ENCODE peak calls at places on chromosomes 1 and 21, in seven cellular contexts. H is left kidney; B is GM12864; A is stomach; K is HT1080; N is cardiac fibroblast; R is stimulated activated CD8-positive, alpha-beta memory T cell treated with anti-CD3 and anti-CD28 coated beads, Interleukin-15, amount 100 ng/mL, for 48 hours. C is an unnamed sample.
A peak's percentile ranks its signal among the peaks of the same experiment; 100 is the strongest.

GRCh38 chr1:45929257-45929687 is 125.9 kb downstream of the MAST2 start:
- DNase-seq in H (no peak), B (no peak), A (no peak), K (peak; percentile 95), N (peak; percentile 82), R (no peak), C (peak; percentile 56)

GRCh38 chr1:31981976-31982375 is 31.7 kb upstream of the KHDRBS1 start:
- DNase-seq in H (peak; percentile 81), B (no peak), A (no peak), K (peak; percentile 58), N (no peak), R (no peak), C (no peak)

GRCh38 chr1:231719485-231720183 is 93.0 kb downstream of the DISC1 start:
- DNase-seq in H (no peak), B (no peak), A (no peak), K (no peak), N (no peak), R (no peak), C (no peak)

GRCh38 chr1:206951318-206952105 is 5.2 kb upstream of the PIGR start:
- DNase-seq in H (peak; percentile 77), B (no peak), A (no peak), K (no peak), N (no peak), R (no peak), C (peak; percentile 33)

GRCh38 chr1:200892546-200892945 is 2.2 kb upstream of the INAVA start:
- DNase-seq in H (no peak), B (no peak), A (no peak), K (no peak), N (no peak), R (no peak), C (no peak)

GRCh38 chr1:24898909-24899439 is 31.1 kb downstream of the RUNX3 start:
- DNase-seq in H (no peak), B (no peak), A (peak; percentile 9), K (no peak), N (no peak), R (no peak), C (no peak)

GRCh38 chr21:15848632-15849031 is 118.8 kb downstream of the USP25 start:
- DNase-seq in H (no peak), B (no peak), A (no peak), K (peak; percentile 60), N (peak; percentile 73), R (no peak), C (peak; percentile 7)

GRCh38 chr1:151837841-151838490 is 1.7 kb downstream of the C2CD4D start:
- DNase-seq in H (peak; percentile 64), B (no peak), A (no peak), K (no peak), N (no peak), R (no peak), C (no peak)

GRCh38 chr1:156342556-156342955 is 4.2 kb downstream of the TSACC start:
- DNase-seq in H (peak; percentile 16), B (no peak), A (no peak), K (no peak), N (peak; percentile 12), R (no peak), C (no peak)

GRCh38 chr21:25298512-25299491 is 308.5 kb downstream of the MRPL39 start:
- DNase-seq in H (no peak), B (peak; percentile 76), A (no peak), K (no peak), N (peak; percentile 25), R (no peak), C (no peak)

GRCh38 chr21:41932576-41933258 is 21.1 kb downstream of the C2CD2 start:
- DNase-seq in H (peak; percentile 89), B (no peak), A (no peak), K (peak; percentile 55), N (peak; percentile 87), R (no peak), C (no peak)

GRCh38 chr1:40178200-40178599 is 17.0 kb downstream of the RLF start:
- DNase-seq in H (no peak), B (no peak), A (no peak), K (no peak), N (no peak), R (no peak), C (no peak)

GRCh38 chr21:36010801-36011200 is 49.5 kb downstream of the SETD4 start:
- DNase-seq in H (no peak), B (no peak), A (no peak), K (no peak), N (no peak), R (no peak), C (no peak)

GRCh38 chr21:35796834-35797233 is 263.5 kb downstream of the SETD4 start:
- DNase-seq in H (no peak), B (no peak), A (no peak), K (no peak), N (peak; percentile 7), R (no peak), C (no peak)

GRCh38 chr1:53111073-53111556 is 31.3 kb downstream of the SLC1A7 start:
- DNase-seq in H (no peak), B (no peak), A (peak; percentile 51), K (no peak), N (peak; percentile 29), R (no peak), C (peak; percentile 72)

GRCh38 chr1:44290250-44291094 is 64.6 kb downstream of the ERI3 start:
- DNase-seq in H (peak; percentile 89), B (no peak), A (no peak), K (no peak), N (no peak), R (no peak), C (no peak)

GRCh38 chr1:76993036-76993435 is 125.8 kb downstream of the ST6GALNAC5 start:
- DNase-seq in H (no peak), B (no peak), A (no peak), K (no peak), N (no peak), R (no peak), C (no peak)

GRCh38 chr1:157213836-157214235 is 75.6 kb upstream of the ETV3 start:
- DNase-seq in H (no peak), B (no peak), A (no peak), K (no peak), N (no peak), R (no peak), C (no peak)

GRCh38 chr1:156726549-156727226 is 1.6 kb upstream of the METTL25B start:
- DNase-seq in H (peak; percentile 74), B (no peak), A (peak; percentile 50), K (peak; percentile 71), N (peak; percentile 76), R (peak; percentile 29), C (peak; percentile 91)

GRCh38 chr1:59013276-59013927 is 229.6 kb upstream of the JUN start:
- DNase-seq in H (peak; percentile 92), B (no peak), A (peak; percentile 57), K (no peak), N (peak; percentile 61), R (no peak), C (no peak)

GRCh38 chr1:117060441-117061317 is 553 bp downstream of the TTF2 start:
- DNase-seq in H (peak; percentile 76), B (peak; percentile 33), A (no peak), K (peak; percentile 36), N (peak; percentile 64), R (no peak), C (peak; percentile 71)

GRCh38 chr1:156857532-156857931 is 1.4 kb downstream of the INSRR start:
- DNase-seq in H (no peak), B (no peak), A (no peak), K (no peak), N (no peak), R (no peak), C (no peak)

GRCh38 chr1:2314297-2314802 is 77.0 kb downstream of the MORN1 start:
- DNase-seq in H (peak; percentile 93), B (no peak), A (peak; percentile 51), K (peak; percentile 32), N (peak; percentile 44), R (no peak), C (peak; percentile 46)

GRCh38 chr1:229109320-229109761 is 161.6 kb upstream of the RAB4A start:
- DNase-seq in H (no peak), B (no peak), A (no peak), K (no peak), N (no peak), R (no peak), C (no peak)

C was measured in A549.